ENCODE peak calls at places on chromosomes 5 and 9, in seven cellular contexts. W is NCI-H1092 treated with DMSO at 0.1 percent for 48 hours; S is RKO; X is T-helper 17 cell; B is CD8-positive, alpha-beta memory T cell; C is GM12891; N is H4. T is an unnamed sample.

GRCh38 chr5:10567181-10567591 is 3.3 kb downstream of the ANKRD33B start:
- DNase-seq in N (no peak), S (no peak), W (no peak), C (no peak), X (no peak), B (no peak), T (no peak)

GRCh38 chr5:1778138-1779020 is 21.3 kb downstream of the MRPL36 start:
- DNase-seq in B (peak; percentile 41), W (no peak), N (no peak), X (no peak), S (no peak), C (no peak), T (no peak)

GRCh38 chr5:38291355-38291754 is 33.0 kb downstream of the EGFLAM start:
- DNase-seq in S (no peak), W (no peak), N (no peak), C (no peak), B (no peak), X (no peak), T (no peak)

GRCh38 chr9:106479679-106480078 is 383.3 kb upstream of the ZNF462 start:
- DNase-seq in N (no peak), W (no peak), X (no peak), S (peak; percentile 7), B (no peak), C (no peak), T (no peak)

GRCh38 chr9:115208503-115208902 is 90.5 kb upstream of the TNC start:
- DNase-seq in X (no peak), B (no peak), N (peak; percentile 57), S (no peak), W (no peak), C (no peak), T (no peak)

GRCh38 chr9:13648676-13649075 is 369.2 kb upstream of the MPDZ start:
- DNase-seq in X (no peak), S (no peak), N (no peak), B (no peak), W (no peak), C (no peak), T (no peak)

GRCh38 chr5:60497706-60498500 is 202.1 kb downstream of the DEPDC1B start:
- DNase-seq in B (no peak), N (peak; percentile 48), S (no peak), W (no peak), C (no peak), X (no peak), T (no peak)

GRCh38 chr9:137423810-137424291 is 658 bp downstream of the NOXA1 start:
- DNase-seq in X (no peak), B (peak; percentile 54), C (no peak), N (no peak), S (peak; percentile 85), W (no peak), T (peak; percentile 50)

GRCh38 chr9:137138701-137139467 is at the start of gene GRIN1:
- DNase-seq in S (no peak), W (no peak), X (no peak), C (no peak), B (no peak), N (no peak), T (peak; percentile 41)

T was measured in thyroid gland.